ENCODE peak calls at places on chromosome 14, in five cellular contexts. O, I, S, T and U are unnamed samples. For H3K4me1 and H3K36me3, the result is how much of the 10 kb centered on the place peaks cover.

GRCh38 chr14:99681832-99682148 is 2.3 kb upstream of the CYP46A1 start:
- DNase-seq in O (no peak), I (no peak), S (no peak), T (no peak), U (no peak)

GRCh38 chr14:84272290-84272721 is 1257.6 kb upstream of the FLRT2 start:
- DNase-seq in O (peak), I (no peak), S (no peak), T (no peak), U (no peak)

GRCh38 chr14:93150227-93151206 is 34.2 kb downstream of the MOAP1 start:
- DNase-seq in O (no peak), I (no peak), S (no peak), T (peak), U (no peak)

GRCh38 chr14:30194769-30195168 is 267.1 kb upstream of the PRKD1 start:
- DNase-seq in O (peak), I (no peak), S (no peak), T (no peak), U (no peak)

GRCh38 chr14:23482814-23483128 is 13.3 kb downstream of the NGDN start:
- DNase-seq in O (no peak), I (no peak), S (no peak), T (no peak), U (no peak)

GRCh38 chr14:51004352-51004800 is 60.1 kb upstream of the PYGL start:
- DNase-seq in O (no peak), I (no peak), S (peak), T (no peak), U (no peak)

GRCh38 chr14:51521764-51522163 is 129.9 kb upstream of the FRMD6 start:
- DNase-seq in O (peak), I (no peak), S (no peak), T (no peak), U (no peak)

GRCh38 chr14:74571901-74572828 is 39.9 kb downstream of the LTBP2 start:
- DNase-seq in O (peak), I (no peak), S (no peak), T (peak), U (no peak)

GRCh38 chr14:45649051-45649450 is 396.0 kb upstream of the MIS18BP1 start:
- DNase-seq in O (no peak), I (no peak), S (no peak), T (no peak), U (no peak)

GRCh38 chr14:75428230-75429104 is 645 bp downstream of the JDP2 start:
- DNase-seq in O (no peak), I (no peak), S (peak), T (peak), U (peak)

GRCh38 chr14:23483216-23483854 is 13.8 kb downstream of the NGDN start:
- DNase-seq in O (peak), I (no peak), S (peak), T (no peak), U (no peak)

GRCh38 chr14:69002069-69002468 is 23.0 kb upstream of the ACTN1 start:
- DNase-seq in O (no peak), I (no peak), S (no peak), T (no peak), U (no peak)

GRCh38 chr14:101239065-101239464 is 322.2 kb upstream of the DIO3 start:
- DNase-seq in O (no peak), I (no peak), S (no peak), T (peak), U (no peak)

GRCh38 chr14:79631276-79631675 is 580.0 kb downstream of the DIO2 start:
- DNase-seq in O (no peak), I (no peak), S (peak), T (peak), U (no peak)

GRCh38 chr14:24595046-24595808 is 14.3 kb downstream of the GZMH start:
- DNase-seq in O (no peak), I (no peak), S (no peak), T (no peak), U (no peak)

GRCh38 chr14:75125617-75126016 is 1.2 kb downstream of the NEK9 start:
- DNase-seq in O (peak), I (no peak), S (no peak), T (no peak), U (no peak)

GRCh38 chr14:69226178-69226577 is 33.8 kb upstream of the GALNT16 start:
- DNase-seq in O (no peak), I (no peak), S (no peak), T (no peak), U (no peak)

GRCh38 chr14:106530423-106531107 is 1004.2 kb downstream of the TMEM121 start:
- DNase-seq in O (no peak), I (peak), S (peak), T (no peak), U (no peak)

GRCh38 chr14:93536945-93537344 is 106.2 kb downstream of the UNC79 start:
- DNase-seq in O (no peak), I (no peak), S (peak), T (no peak), U (no peak)

GRCh38 chr14:59126714-59127436 is 61.6 kb upstream of the DAAM1 start:
- DNase-seq in O (peak), I (no peak), S (peak), T (no peak), U (no peak)

GRCh38 chr14:91149462-91149861 is 35.6 kb downstream of the DGLUCY start:
- DNase-seq in O (peak), I (no peak), S (no peak), T (no peak), U (no peak)

GRCh38 chr14:77158175-77158908 is 16.8 kb upstream of the ZDHHC22 start:
- DNase-seq in O (peak), I (no peak), S (peak), T (no peak), U (peak)

DNA sequence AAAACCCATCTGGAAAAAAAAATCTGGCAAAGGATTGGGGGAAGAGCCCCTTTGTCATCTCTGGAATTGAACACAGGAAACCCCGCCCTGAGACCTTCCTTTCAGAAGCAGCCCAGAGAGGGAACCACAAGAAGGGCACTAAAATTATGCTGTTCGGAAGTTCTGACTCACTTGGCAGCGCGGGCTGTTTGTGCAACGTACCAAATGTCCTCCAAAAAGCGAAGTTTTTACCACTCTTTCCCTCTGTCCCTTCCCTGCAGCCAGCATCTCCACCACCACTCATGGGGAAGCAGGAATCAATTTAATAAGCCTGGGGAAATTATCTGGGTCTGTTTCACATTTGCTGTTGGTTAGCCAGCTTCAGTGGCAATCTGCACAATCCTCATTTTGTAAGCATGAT is 3.2 kb upstream of the SYNE3 start:
- DNase-seq in O (peak), I (no peak), S (no peak), T (no peak), U (peak)
- H3K4me1 ChIP-seq in O (under half), I (under half), S (half or more), T (under half), U (half or more)

GRCh38 chr14:103961928-103962578 is 19.7 kb upstream of the RD3L start:
- DNase-seq in O (no peak), I (no peak), S (no peak), T (no peak), U (no peak)

DNA sequence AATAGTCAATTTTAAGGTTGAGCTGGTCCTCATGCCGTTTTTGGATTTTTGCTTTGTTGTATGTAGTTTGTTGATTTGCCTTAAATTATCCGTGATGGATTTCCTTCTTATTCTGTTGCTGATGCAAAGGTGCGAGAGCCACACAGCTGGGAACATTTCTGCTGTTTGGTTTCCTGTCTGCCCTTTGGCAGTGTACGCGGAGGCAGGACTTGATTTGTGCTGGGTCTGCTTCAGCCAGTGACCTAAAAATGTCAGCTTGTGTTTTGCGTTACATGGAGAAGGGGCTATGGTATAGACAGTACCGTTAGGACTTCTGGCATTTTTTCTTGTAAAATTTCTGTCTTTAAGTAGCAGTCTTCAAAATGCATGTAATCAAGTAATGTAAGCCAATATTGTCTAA is 18.1 kb upstream of the RD3L start:
- DNase-seq in O (no peak), I (no peak), S (no peak), T (no peak), U (no peak)
- H3K4me3 ChIP-seq in O (no peak), I (no peak), S (no peak), T (no peak), U (no peak)

GRCh38 chr14:37018571-37019240 is 153.7 kb downstream of the SLC25A21 start:
- DNase-seq in O (no peak), I (no peak), S (no peak), T (no peak), U (no peak)

DNA sequence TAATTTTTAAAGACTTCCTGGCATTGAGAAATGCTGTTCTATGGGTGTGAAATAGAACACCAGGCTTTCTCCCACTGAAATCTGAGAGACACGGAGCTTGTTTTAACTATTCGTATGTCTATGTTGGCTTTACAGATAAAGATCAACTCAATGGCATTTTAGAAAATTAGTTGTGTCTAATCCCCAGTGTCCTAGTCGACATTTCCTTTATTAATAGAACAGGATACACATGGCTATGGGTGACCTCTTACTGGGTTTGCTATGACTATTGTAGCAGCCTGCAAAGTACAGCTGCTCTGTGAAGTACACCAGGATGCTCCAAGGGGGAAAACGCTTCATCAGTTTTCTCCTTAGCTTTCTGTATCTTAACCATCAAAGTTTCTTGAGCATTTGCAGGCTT is 159.3 kb downstream of the SLC25A21 start:
- DNase-seq in O (no peak), I (no peak), S (no peak), T (no peak), U (no peak)
- H3K36me3 ChIP-seq in O (under half), I (under half), S (under half), T (under half), U (under half)

GRCh38 chr14:56197150-56197549 is 78.9 kb downstream of the PELI2 start:
- DNase-seq in O (no peak), I (no peak), S (no peak), T (no peak), U (no peak)
- H3K4me1 ChIP-seq in O (under half), I (under half), S (under half), T (under half), U (under half)

GRCh38 chr14:49865431-49865859 is 12.9 kb upstream of the NEMF start:
- DNase-seq in O (peak), I (no peak), S (peak), T (peak), U (peak)

GRCh38 chr14:49867831-49868719 is 15.5 kb upstream of the NEMF start:
- DNase-seq in O (peak), I (peak), S (peak), T (peak), U (peak)

GRCh38 chr14:49870908-49871307 is 18.3 kb upstream of the NEMF start:
- DNase-seq in O (no peak), I (no peak), S (no peak), T (no peak), U (no peak)

GRCh38 chr14:49863483-49864262 is 11.1 kb upstream of the NEMF start:
- DNase-seq in O (no peak), I (no peak), S (no peak), T (no peak), U (no peak)

DNA sequence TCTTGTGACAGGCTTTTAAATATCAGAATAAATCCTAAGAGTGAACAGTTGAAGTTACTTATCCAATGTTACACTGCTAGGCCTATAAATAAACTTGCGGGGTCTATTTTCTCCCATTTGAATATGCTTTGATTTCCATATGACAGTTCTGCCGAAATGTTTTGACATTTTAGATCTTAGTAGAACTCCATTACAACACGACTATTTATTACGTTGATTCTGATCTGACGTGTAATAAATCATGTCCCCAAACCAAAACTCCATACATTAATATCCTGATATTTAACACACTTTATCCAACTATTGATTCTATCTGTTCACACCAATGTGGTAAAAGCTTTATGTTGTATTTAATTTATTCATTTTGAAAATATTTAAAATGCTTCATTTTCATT is 16.1 kb upstream of the NEMF start:
- DNase-seq in O (no peak), I (no peak), S (no peak), T (no peak), U (no peak)
- H3K4me3 ChIP-seq in O (peak), I (peak), S (peak), T (peak), U (peak)

GRCh38 chr14:47993883-47994282 is 318.5 kb upstream of the MDGA2 start:
- DNase-seq in O (no peak), I (no peak), S (no peak), T (no peak), U (no peak)
- H3K36me3 ChIP-seq in O (under half), I (under half), S (under half), T (under half), U (under half)